ENCODE peak calls at places on chromosomes 11 and 22, in four cellular contexts. Q, S, W and D are unnamed samples.

GRCh38 chr22:24706050-24706449 is 68.5 kb downstream of the PIWIL3 start:
- DNase-seq in Q (peak), W (peak), S (no peak), D (peak)

GRCh38 chr11:2270322-2271076 is at the start of gene ASCL2:
- DNase-seq in Q (peak), W (no peak), S (no peak), D (no peak)

GRCh38 chr11:96006016-96006415 is 82.1 kb upstream of the MTMR2 start:
- DNase-seq in W (no peak), Q (no peak), S (no peak), D (no peak)

GRCh38 chr22:36373258-36373579 is 14.5 kb downstream of the MYH9 start:
- DNase-seq in S (no peak), Q (no peak), W (no peak), D (no peak)

GRCh38 chr11:14052198-14052597 is 89.7 kb downstream of the SPON1 start:
- DNase-seq in Q (no peak), S (no peak), W (no peak), D (no peak)

GRCh38 chr22:39478461-39478860 is 21.6 kb downstream of the MGAT3 start:
- DNase-seq in W (no peak), Q (peak), S (no peak), D (no peak)

GRCh38 chr11:119478711-119479285 is 55.8 kb upstream of the THY1 start:
- DNase-seq in S (no peak), Q (no peak), W (no peak), D (no peak)

GRCh38 chr11:126529037-126529436 is 173.6 kb downstream of the ST3GAL4 start:
- DNase-seq in S (no peak), W (no peak), Q (no peak), D (no peak)

GRCh38 chr11:29782447-29782846 is 234.4 kb downstream of the KCNA4 start:
- DNase-seq in S (no peak), Q (no peak), W (no peak), D (no peak)

GRCh38 chr22:21818487-21819182 is 48.8 kb downstream of the MAPK1 start:
- DNase-seq in Q (no peak), S (no peak), W (no peak), D (no peak)

GRCh38 chr11:44737686-44738085 is 10.9 kb downstream of the TSPAN18 start:
- DNase-seq in Q (no peak), S (no peak), W (no peak), D (no peak)

GRCh38 chr11:7671807-7672206 is 1.5 kb downstream of the CYB5R2 start:
- DNase-seq in S (no peak), W (no peak), Q (no peak), D (no peak)

GRCh38 chr11:30617762-30618161 is 31.6 kb upstream of the MPPED2 start:
- DNase-seq in W (no peak), Q (no peak), S (no peak), D (no peak)

GRCh38 chr11:74948546-74948897 is 369 bp downstream of the XRRA1 start:
- DNase-seq in S (no peak), W (peak), Q (no peak), D (no peak)

GRCh38 chr11:69823641-69824285 is 4.5 kb upstream of the FGF3 start:
- DNase-seq in S (no peak), Q (no peak), W (no peak), D (no peak)

GRCh38 chr22:37696657-37697539 is at the start of gene TRIOBP:
- DNase-seq in S (peak), Q (peak), W (no peak), D (peak)

GRCh38 chr22:50524664-50525103 is 714 bp downstream of the SCO2 start:
- DNase-seq in W (no peak), Q (no peak), S (no peak), D (no peak)

GRCh38 chr11:118883368-118884071 is at the start of gene CXCR5:
- DNase-seq in W (no peak), Q (no peak), S (no peak), D (no peak)

GRCh38 chr11:122071680-122072321 is 44.2 kb downstream of the BLID start:
- DNase-seq in S (no peak), W (no peak), Q (no peak), D (no peak)

GRCh38 chr11:120326228-120326627 is 1.1 kb downstream of the TLCD5 start:
- DNase-seq in W (peak), S (no peak), Q (no peak), D (no peak)

GRCh38 chr22:32389685-32390084 is 22.4 kb downstream of the RTCB start:
- DNase-seq in S (no peak), Q (peak), W (no peak), D (peak)

GRCh38 chr11:64753380-64754123 is 6.2 kb downstream of the PYGM start:
- DNase-seq in Q (peak), S (no peak), W (no peak), D (no peak)

GRCh38 chr11:91795139-91795887 is 429.3 kb upstream of the FAT3 start:
- DNase-seq in S (no peak), W (no peak), Q (no peak), D (no peak)

GRCh38 chr11:41309111-41309522 is 150.3 kb downstream of the LRRC4C start:
- DNase-seq in Q (no peak), S (no peak), W (no peak), D (no peak)

GRCh38 chr22:21651521-21652009 is 9.5 kb downstream of the SDF2L1 start:
- DNase-seq in W (no peak), S (no peak), Q (no peak), D (no peak)

GRCh38 chr11:69912161-69912910 is 93.1 kb upstream of the FGF3 start:
- DNase-seq in S (no peak), W (no peak), Q (no peak), D (no peak)

GRCh38 chr11:92269021-92269420 is 44.4 kb downstream of the FAT3 start:
- DNase-seq in Q (no peak), S (peak), W (peak), D (peak)

GRCh38 chr11:29676993-29677392 is 339.8 kb downstream of the KCNA4 start:
- DNase-seq in W (no peak), Q (no peak), S (no peak), D (no peak)

GRCh38 chr22:27086728-27087450 is 429.5 kb downstream of the MIAT start:
- DNase-seq in S (no peak), Q (no peak), W (no peak), D (no peak)

GRCh38 chr11:121328967-121329653 is 36.5 kb downstream of the SC5D start:
- DNase-seq in S (no peak), Q (no peak), W (no peak), D (no peak)

GRCh38 chr11:94424662-94425061 is 23.4 kb upstream of the GPR83 start:
- DNase-seq in Q (no peak), S (no peak), W (no peak), D (no peak)

GRCh38 chr11:73399159-73400090 is 23.2 kb downstream of the RELT start:
- DNase-seq in Q (no peak), W (no peak), S (no peak), D (peak)

GRCh38 chr11:5550440-5551095 is 2.2 kb upstream of the OR52H1 start:
- DNase-seq in Q (peak), S (no peak), W (no peak), D (no peak)

GRCh38 chr22:29359469-29359868 is 28.9 kb downstream of the AP1B1 start:
- DNase-seq in W (peak), Q (peak), S (no peak), D (peak)

GRCh38 chr11:108790501-108791299 is 125.8 kb downstream of the DDX10 start:
- DNase-seq in S (no peak), Q (no peak), W (no peak), D (no peak)
- TF ChIP-seq EZH2 in S (no peak), Q (no peak), W (no peak), D (no peak)

GRCh38 chr11:11966354-11966741 is 42.1 kb downstream of the DKK3 start:
- DNase-seq in W (no peak), S (no peak), Q (no peak), D (no peak)

GRCh38 chr11:11968511-11969280 is 39.7 kb downstream of the DKK3 start:
- DNase-seq in Q (no peak), W (no peak), S (no peak), D (no peak)

GRCh38 chr11:11967669-11968510 is 40.5 kb downstream of the DKK3 start:
- DNase-seq in S (no peak), W (no peak), Q (no peak), D (no peak)

GRCh38 chr11:11965656-11966353 is 42.6 kb downstream of the DKK3 start:
- DNase-seq in Q (no peak), S (no peak), W (no peak), D (no peak)

GRCh38 chr11:11966826-11967668 is 41.4 kb downstream of the DKK3 start:
- DNase-seq in Q (peak), W (peak), S (peak), D (peak)
- TF ChIP-seq JUN in Q (no peak), W (no peak), S (no peak), D (no peak)

GRCh38 chr11:32435511-32435946 is at the start of gene WT1:
- DNase-seq in W (no peak), Q (peak), S (no peak), D (no peak)
- TF ChIP-seq EZH2 in W (no peak), Q (no peak), S (no peak), D (peak)

GRCh38 chr11:110373061-110373702 is 56.6 kb upstream of the FDX1 start:
- DNase-seq in Q (no peak), S (no peak), W (no peak), D (peak)
- TF ChIP-seq JUN in Q (no peak), S (no peak), W (no peak), D (peak)

GRCh38 chr22:45972868-45973212 is 4.1 kb downstream of the WNT7B start:
- DNase-seq in S (no peak), Q (no peak), W (no peak), D (no peak)

GRCh38 chr22:45969801-45970464 is 7.0 kb downstream of the WNT7B start:
- DNase-seq in S (no peak), W (no peak), Q (no peak), D (no peak)

GRCh38 chr22:45972091-45972867 is 4.7 kb downstream of the WNT7B start:
- DNase-seq in S (no peak), W (no peak), Q (no peak), D (no peak)

GRCh38 chr22:45970709-45971388 is 6.1 kb downstream of the WNT7B start:
- DNase-seq in W (no peak), S (no peak), Q (no peak), D (no peak)

GRCh38 chr22:45971389-45972028 is 5.5 kb downstream of the WNT7B start:
- DNase-seq in S (no peak), W (no peak), Q (no peak), D (no peak)
- TF ChIP-seq EZH2 in S (peak), W (no peak), Q (no peak), D (peak)

DNA sequence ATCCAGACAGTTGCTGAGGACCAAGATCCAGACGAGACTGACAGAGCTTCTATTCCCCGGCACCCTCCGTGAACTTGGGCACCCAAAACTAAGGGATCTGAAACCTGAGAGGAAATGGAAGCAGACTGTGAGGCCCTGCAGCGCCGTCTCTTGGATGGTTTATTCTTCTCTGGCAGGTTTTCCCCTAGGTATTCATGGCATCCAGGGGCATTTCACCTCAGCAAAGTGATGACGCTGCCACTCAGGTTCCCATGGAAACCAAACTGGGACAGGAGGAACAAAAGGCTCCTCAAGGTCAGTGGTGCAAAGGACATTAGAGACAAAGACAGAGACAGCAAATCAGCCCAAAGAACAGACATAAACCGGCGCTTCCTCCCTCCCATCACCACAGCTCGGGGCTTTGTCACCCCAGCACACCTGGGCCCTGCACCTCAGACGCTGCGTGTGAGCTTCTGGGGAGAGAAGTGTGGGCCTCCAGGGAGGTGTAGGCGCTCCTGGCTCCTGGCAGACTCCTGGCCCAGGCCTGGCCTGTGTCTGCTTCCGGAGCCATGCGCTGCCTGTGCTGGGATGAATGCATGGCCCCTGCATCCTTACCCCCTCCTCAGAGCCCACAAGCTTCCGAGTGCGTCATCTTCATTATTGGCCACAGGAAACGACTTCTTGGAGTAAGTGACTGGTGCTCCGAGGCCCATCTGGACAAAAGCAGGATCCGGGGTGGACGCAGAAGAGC is 6.0 kb downstream of the TP53AIP1 start:
- DNase-seq in S (peak), Q (no peak), W (peak), D (no peak)
- TF ChIP-seq JUN in S (no peak), Q (no peak), W (no peak), D (no peak)

DNA sequence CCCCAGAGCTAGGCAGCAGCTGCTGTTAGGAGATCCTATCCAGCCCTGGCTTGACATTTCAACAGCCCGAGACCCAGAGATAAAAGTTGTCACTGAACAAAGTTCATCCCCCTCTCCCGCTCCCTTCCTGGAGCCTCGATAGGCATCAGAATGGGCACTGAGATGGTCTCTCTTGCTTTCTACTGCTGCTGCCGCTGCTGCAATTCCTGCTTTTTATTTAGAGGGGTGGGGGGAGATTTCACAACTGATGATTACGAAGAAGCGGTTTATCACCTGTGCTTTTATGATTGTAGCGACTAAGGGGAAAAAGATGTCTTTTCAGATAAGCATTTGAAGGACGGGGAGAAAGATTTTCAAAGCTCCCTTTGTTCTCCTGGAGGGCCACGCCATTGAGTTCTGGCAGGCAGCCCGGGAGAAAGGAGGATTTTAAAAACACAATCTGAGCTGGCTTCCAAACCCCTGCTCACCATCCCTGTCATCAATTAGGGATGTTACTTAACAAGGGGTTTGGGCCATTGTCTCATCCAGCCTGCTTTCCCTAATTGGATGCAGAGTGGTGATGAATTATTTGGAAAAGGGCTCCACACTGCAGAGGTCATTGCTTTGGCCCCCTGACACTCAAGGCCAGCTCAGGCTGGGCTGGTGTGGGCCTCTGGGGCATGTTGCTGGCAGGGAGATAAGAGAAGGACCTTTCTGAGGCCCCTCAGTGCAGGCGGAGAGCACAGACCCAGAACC is 344.7 kb downstream of the BUD13 start:
- DNase-seq in Q (no peak), S (no peak), W (peak), D (peak)
- TF ChIP-seq EZH2 in Q (no peak), S (no peak), W (no peak), D (no peak)

GRCh38 chr11:57792060-57792541 is 30.5 kb downstream of the CTNND1 start:
- DNase-seq in S (no peak), Q (peak), W (no peak), D (peak)
- TF ChIP-seq JUN in S (no peak), Q (no peak), W (no peak), D (no peak)